ENCODE peak calls at places on chromosomes 1 and 21, in four cellular contexts. One of them, this sample, is unnamed.

GRCh38 chr1:25710583-25711347 is 89.2 kb upstream of the SELENON start:
- DNase-seq in AG08395: no peak
- DNase-seq in EL: no peak
- DNase-seq in H54: no peak
- DNase-seq in this sample: peak; percentile 47

GRCh38 chr1:47701283-47701682 is 263.4 kb downstream of the FOXD2 start:
- DNase-seq in EL: no peak
- DNase-seq in AG08395: no peak
- DNase-seq in H54: no peak
- DNase-seq in this sample: no peak

GRCh38 chr1:203673550-203674411 is 47.1 kb downstream of the ATP2B4 start:
- DNase-seq in AG08395: peak; percentile 93
- DNase-seq in H54: peak; percentile 90
- DNase-seq in EL: peak; percentile 98
- DNase-seq in this sample: peak; percentile 98

GRCh38 chr1:24190970-24191570 is 4.0 kb upstream of the IFNLR1 start:
- DNase-seq in AG08395: no peak
- DNase-seq in H54: no peak
- DNase-seq in EL: no peak
- DNase-seq in this sample: no peak

GRCh38 chr21:31234936-31235335 is 109.1 kb downstream of the TIAM1 start:
- DNase-seq in EL: no peak
- DNase-seq in AG08395: no peak
- DNase-seq in H54: no peak
- DNase-seq in this sample: no peak

GRCh38 chr1:246794261-246795093 is 70.3 kb downstream of the SCCPDH start:
- DNase-seq in H54: peak; percentile 50
- DNase-seq in AG08395: peak; percentile 71
- DNase-seq in EL: peak; percentile 69
- DNase-seq in this sample: peak; percentile 78

GRCh38 chr1:223486366-223486765 is 93.2 kb downstream of the CCDC185 start:
- DNase-seq in AG08395: no peak
- DNase-seq in H54: no peak
- DNase-seq in EL: no peak
- DNase-seq in this sample: no peak

GRCh38 chr1:16905112-16905855 is 9.5 kb downstream of the RNU1-2 start:
- DNase-seq in EL: peak; percentile 94
- DNase-seq in AG08395: peak; percentile 35
- DNase-seq in H54: peak; percentile 63
- DNase-seq in this sample: peak; percentile 90

GRCh38 chr1:53390261-53390660 is 62.4 kb upstream of the LRP8 start:
- DNase-seq in AG08395: no peak
- DNase-seq in H54: no peak
- DNase-seq in EL: no peak
- DNase-seq in this sample: no peak

GRCh38 chr1:192225713-192226112 is 67.5 kb downstream of the RGS18 start:
- DNase-seq in EL: peak; percentile 70
- DNase-seq in H54: peak; percentile 4
- DNase-seq in AG08395: no peak
- DNase-seq in this sample: peak; percentile 33

GRCh38 chr1:209710098-209710497 is 5.5 kb downstream of the HSD11B1 start:
- DNase-seq in H54: no peak
- DNase-seq in EL: peak; percentile 21
- DNase-seq in AG08395: no peak
- DNase-seq in this sample: no peak

GRCh38 chr1:221849110-221849509 is 107.2 kb upstream of the DUSP10 start:
- DNase-seq in H54: no peak
- DNase-seq in AG08395: no peak
- DNase-seq in EL: no peak
- DNase-seq in this sample: no peak

GRCh38 chr1:228464487-228464983 is 22.6 kb upstream of the RNF187 start:
- DNase-seq in EL: peak; percentile 81
- DNase-seq in H54: no peak
- DNase-seq in AG08395: peak; percentile 92
- DNase-seq in this sample: peak; percentile 88

GRCh38 chr1:34901919-34902318 is 27.5 kb downstream of the DLGAP3 start:
- DNase-seq in AG08395: no peak
- DNase-seq in H54: no peak
- DNase-seq in EL: no peak
- DNase-seq in this sample: no peak

GRCh38 chr1:214552174-214552608 is 789 bp upstream of the PTPN14 start:
- DNase-seq in AG08395: peak; percentile 80
- DNase-seq in EL: peak; percentile 88
- DNase-seq in H54: peak; percentile 75
- DNase-seq in this sample: peak; percentile 87

GRCh38 chr1:201371841-201372240 is 5.6 kb downstream of the TNNT2 start:
- DNase-seq in AG08395: no peak
- DNase-seq in EL: no peak
- DNase-seq in H54: no peak
- DNase-seq in this sample: no peak

GRCh38 chr1:221315330-221315729 is 426.6 kb downstream of the DUSP10 start:
- DNase-seq in H54: no peak
- DNase-seq in AG08395: peak; percentile 70
- DNase-seq in EL: peak; percentile 80
- DNase-seq in this sample: peak; percentile 89

This sample was measured in EH.